ENCODE peak calls at places on chromosome 1, in six cellular contexts. X, M, G, T, I and P are unnamed samples.

GRCh38 chr1:172468296-172468695 is 24.4 kb upstream of the PIGC start:
- DNase-seq in X (no peak), M (no peak), G (no peak), T (no peak), I (no peak), P (no peak)

GRCh38 chr1:32861904-32862698 is 8.6 kb downstream of the FNDC5 start:
- DNase-seq in X (no peak), M (no peak), G (peak; percentile 52), T (no peak), I (no peak), P (no peak)

GRCh38 chr1:224726783-224727182 is 110.7 kb downstream of the CNIH3 start:
- DNase-seq in X (peak; percentile 91), M (no peak), G (peak; percentile 71), T (no peak), I (no peak), P (peak; percentile 65)

GRCh38 chr1:182446033-182446669 is 3.8 kb upstream of the RGSL1 start:
- DNase-seq in X (peak; percentile 70), M (peak; percentile 66), G (no peak), T (peak; percentile 76), I (no peak), P (peak; percentile 54)

GRCh38 chr1:32195972-32196823 is 4.2 kb upstream of the CCDC28B start:
- DNase-seq in X (no peak), M (no peak), G (no peak), T (no peak), I (no peak), P (no peak)

GRCh38 chr1:204267191-204267601 is 53.4 kb upstream of the GOLT1A start:
- DNase-seq in X (no peak), M (no peak), G (peak; percentile 52), T (no peak), I (no peak), P (no peak)

GRCh38 chr1:40392206-40392605 is 18.7 kb downstream of the SMAP2 start:
- DNase-seq in X (peak; percentile 80), M (peak; percentile 57), G (no peak), T (peak; percentile 56), I (peak; percentile 51), P (no peak)

GRCh38 chr1:31672988-31673387 is 28.3 kb upstream of the PEF1 start:
- DNase-seq in X (no peak), M (no peak), G (peak; percentile 84), T (no peak), I (peak; percentile 75), P (peak; percentile 21)

GRCh38 chr1:99465176-99465900 is 180.6 kb upstream of the PALMD start:
- DNase-seq in X (peak; percentile 50), M (no peak), G (no peak), T (no peak), I (no peak), P (no peak)

GRCh38 chr1:59169703-59170102 is 127.2 kb upstream of the FGGY start:
- DNase-seq in X (peak; percentile 75), M (no peak), G (no peak), T (no peak), I (no peak), P (no peak)

GRCh38 chr1:2787163-2787911 is 14.2 kb downstream of the TTC34 start:
- DNase-seq in X (no peak), M (no peak), G (peak; percentile 65), T (peak; percentile 21), I (peak; percentile 28), P (no peak)

GRCh38 chr1:119617751-119618691 is 30.0 kb downstream of the ZNF697 start:
- DNase-seq in X (peak; percentile 48), M (no peak), G (no peak), T (no peak), I (peak; percentile 73), P (no peak)

GRCh38 chr1:8409107-8409506 is 91.2 kb downstream of the SLC45A1 start:
- DNase-seq in X (peak; percentile 82), M (no peak), G (no peak), T (peak; percentile 60), I (no peak), P (peak; percentile 81)

GRCh38 chr1:7726623-7727022 is 44.5 kb upstream of the VAMP3 start:
- DNase-seq in X (peak; percentile 6), M (no peak), G (no peak), T (no peak), I (no peak), P (no peak)

GRCh38 chr1:11951901-11952300 is 17.4 kb downstream of the PLOD1 start:
- DNase-seq in X (no peak), M (no peak), G (no peak), T (no peak), I (no peak), P (no peak)

GRCh38 chr1:85496881-85497582 is 32.1 kb upstream of the DDAH1 start:
- DNase-seq in X (no peak), M (no peak), G (no peak), T (no peak), I (no peak), P (no peak)
- H3K4me1 ChIP-seq in X (peaks cover 6% of the 10 kb centered on the region), M (no peaks in the 10 kb centered on the region), G (peaks cover 4% of the 10 kb centered on the region), T (no peaks in the 10 kb centered on the region), I (no peaks in the 10 kb centered on the region), P (no peaks in the 10 kb centered on the region)

GRCh38 chr1:1431845-1432565 is 3.5 kb upstream of the VWA1 start:
- DNase-seq in X (peak; percentile 63), M (no peak), G (peak; percentile 84), T (peak; percentile 82), I (peak; percentile 91), P (peak; percentile 84)
- H3K4me1 ChIP-seq in X (peaks cover 50% of the 10 kb centered on the region), M (peaks cover 29% of the 10 kb centered on the region), G (no peaks in the 10 kb centered on the region), T (peaks cover 17% of the 10 kb centered on the region), I (peaks cover 6% of the 10 kb centered on the region), P (peaks cover 68% of the 10 kb centered on the region)

DNA sequence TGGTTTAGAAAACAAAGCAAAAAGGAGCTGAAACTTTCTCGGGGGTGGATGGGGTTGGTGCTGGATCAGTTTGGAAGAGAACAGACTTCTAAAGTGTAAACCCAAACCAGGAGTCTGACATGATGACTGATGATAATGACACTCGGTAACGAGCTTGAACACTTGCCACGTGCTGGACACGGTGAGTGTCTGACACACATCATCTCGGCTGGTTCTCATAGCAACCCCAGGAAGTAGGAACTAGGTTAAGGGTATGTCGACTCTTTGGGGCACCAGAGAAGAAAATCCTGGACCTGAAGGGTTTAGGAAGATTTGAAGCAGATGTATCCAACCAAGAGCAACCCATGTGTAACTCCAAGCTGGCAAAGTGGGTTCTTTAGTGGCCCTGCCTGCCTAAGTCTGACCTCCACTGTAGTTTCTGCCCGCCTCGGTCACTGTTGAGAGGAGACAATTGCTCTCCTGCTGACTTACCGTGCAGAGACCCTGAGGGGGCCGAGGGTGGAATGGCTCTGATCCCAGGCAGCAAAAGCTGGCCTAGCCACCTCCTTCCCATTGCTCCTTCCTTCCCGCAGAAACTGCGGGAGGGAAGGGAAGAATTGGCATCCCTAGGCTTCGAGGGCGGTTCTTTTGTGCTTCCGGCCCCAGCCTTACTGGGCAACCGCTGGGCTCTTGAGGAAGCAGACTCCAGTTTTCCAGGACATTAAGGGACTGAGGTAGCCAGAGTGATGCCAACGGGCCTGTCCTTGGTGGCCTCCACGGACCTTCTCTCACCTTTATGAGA is 156.0 kb downstream of the TOMM20 start:
- DNase-seq in X (no peak), M (no peak), G (no peak), T (peak; percentile 67), I (no peak), P (no peak)
- H3K4me1 ChIP-seq in X (peaks cover 46% of the 10 kb centered on the region), M (peaks cover 17% of the 10 kb centered on the region), G (no peaks in the 10 kb centered on the region), T (peaks cover 30% of the 10 kb centered on the region), I (peaks cover 24% of the 10 kb centered on the region), P (peaks cover 63% of the 10 kb centered on the region)

DNA sequence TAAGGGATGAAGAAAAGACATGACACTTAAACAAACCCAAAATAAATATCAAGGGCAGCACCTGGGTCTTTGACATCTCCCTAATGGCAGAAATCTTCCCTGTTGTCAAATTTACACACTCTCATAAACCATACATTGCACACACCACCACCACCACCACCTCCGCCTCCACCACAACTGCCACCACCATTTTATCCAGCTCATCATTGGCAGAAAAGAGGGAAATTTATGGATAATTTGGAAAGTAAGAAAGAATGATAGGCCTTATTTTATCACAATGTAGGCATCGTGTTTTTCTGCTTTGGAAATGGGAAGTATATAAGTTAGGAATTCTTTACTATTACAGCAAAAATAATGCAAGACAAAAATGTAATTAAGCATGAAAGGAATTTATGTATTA is 27.3 kb upstream of the RGS13 start:
- DNase-seq in X (no peak), M (no peak), G (no peak), T (no peak), I (no peak), P (no peak)
- H3K4me1 ChIP-seq in X (no peaks in the 10 kb centered on the region), M (no peaks in the 10 kb centered on the region), G (no peaks in the 10 kb centered on the region), T (no peaks in the 10 kb centered on the region), I (no peaks in the 10 kb centered on the region), P (no peaks in the 10 kb centered on the region)

DNA sequence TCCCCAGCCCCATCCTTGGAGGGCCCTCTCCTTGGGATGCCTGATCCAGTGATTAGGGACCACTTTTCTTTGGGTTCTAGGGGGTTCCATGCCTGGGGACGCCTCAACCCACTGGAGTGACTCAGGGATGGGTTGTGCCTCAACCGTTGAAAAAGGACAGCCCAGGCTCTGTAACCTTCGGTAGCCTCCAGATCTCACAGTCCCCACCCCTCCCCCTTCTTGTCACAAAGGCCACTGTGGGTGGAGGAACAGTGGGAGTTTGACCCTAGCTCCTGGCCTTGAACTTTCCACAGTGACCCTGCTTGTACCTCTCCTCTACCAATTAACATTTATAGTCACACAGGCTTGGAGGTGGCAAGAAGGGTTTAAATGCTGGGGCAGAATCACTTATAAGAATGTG is 2.6 kb upstream of the RORC start:
- DNase-seq in X (no peak), M (no peak), G (no peak), T (no peak), I (no peak), P (no peak)
- H3K4me1 ChIP-seq in X (no peaks in the 10 kb centered on the region), M (peaks cover 35% of the 10 kb centered on the region), G (no peaks in the 10 kb centered on the region), T (no peaks in the 10 kb centered on the region), I (peaks cover 3% of the 10 kb centered on the region), P (peaks cover 9% of the 10 kb centered on the region)

GRCh38 chr1:206702803-206703202 is 18.1 kb downstream of the MAPKAPK2 start:
- DNase-seq in X (no peak), M (no peak), G (no peak), T (peak; percentile 72), I (no peak), P (no peak)
- H3K4me1 ChIP-seq in X (peaks cover 55% of the 10 kb centered on the region), M (peaks cover 24% of the 10 kb centered on the region), G (no peaks in the 10 kb centered on the region), T (peaks cover 21% of the 10 kb centered on the region), I (peaks cover 67% of the 10 kb centered on the region), P (peaks cover 40% of the 10 kb centered on the region)

GRCh38 chr1:21903638-21904474 is 33.3 kb downstream of the HSPG2 start:
- DNase-seq in X (no peak), M (no peak), G (no peak), T (no peak), I (peak; percentile 79), P (no peak)

GRCh38 chr1:21900766-21901472 is 36.2 kb downstream of the HSPG2 start:
- DNase-seq in X (no peak), M (no peak), G (no peak), T (no peak), I (peak; percentile 46), P (no peak)

GRCh38 chr1:21901473-21901847 is 35.6 kb downstream of the HSPG2 start:
- DNase-seq in X (peak; percentile 23), M (no peak), G (peak; percentile 87), T (no peak), I (peak; percentile 86), P (no peak)

GRCh38 chr1:21901986-21902377 is 35.1 kb downstream of the HSPG2 start:
- DNase-seq in X (no peak), M (no peak), G (no peak), T (no peak), I (peak; percentile 80), P (no peak)

GRCh38 chr1:21902378-21903012 is 34.6 kb downstream of the HSPG2 start:
- DNase-seq in X (no peak), M (no peak), G (no peak), T (no peak), I (peak; percentile 49), P (no peak)
- H3K4me1 ChIP-seq in X (peaks cover 46% of the 10 kb centered on the region), M (peaks cover 20% of the 10 kb centered on the region), G (no peaks in the 10 kb centered on the region), T (no peaks in the 10 kb centered on the region), I (peaks cover 65% of the 10 kb centered on the region), P (peaks cover 14% of the 10 kb centered on the region)